ENCODE peak calls at places on chromosomes 12 and 14, in five cellular contexts. One of them, this sample, is unnamed.

GRCh38 chr12:102323799-102324198 is 126.2 kb upstream of the PMCH start:
- DNase-seq in NCI-H1092 treated with DMSO at 0.1 percent for 48 hours: no peak
- DNase-seq in GM12891: no peak
- DNase-seq in activated CD4-positive, alpha-beta T cell treated with anti-CD3 and anti-CD28 coated beads, Interleukin-2, amount 10 ng/mL, durations not matched to agents 24 days and 14 days: no peak
- DNase-seq in cardiac muscle cell: no peak
- DNase-seq in this sample: no peak

GRCh38 chr12:97396989-97397388 is 65.6 kb upstream of the RMST start:
- DNase-seq in NCI-H1092 treated with DMSO at 0.1 percent for 48 hours: no peak
- DNase-seq in GM12891: no peak
- DNase-seq in activated CD4-positive, alpha-beta T cell treated with anti-CD3 and anti-CD28 coated beads, Interleukin-2, amount 10 ng/mL, durations not matched to agents 24 days and 14 days: no peak
- DNase-seq in cardiac muscle cell: no peak
- DNase-seq in this sample: peak; percentile 8

GRCh38 chr12:97943359-97943758 is 480.8 kb downstream of the RMST start:
- DNase-seq in NCI-H1092 treated with DMSO at 0.1 percent for 48 hours: no peak
- DNase-seq in GM12891: no peak
- DNase-seq in activated CD4-positive, alpha-beta T cell treated with anti-CD3 and anti-CD28 coated beads, Interleukin-2, amount 10 ng/mL, durations not matched to agents 24 days and 14 days: no peak
- DNase-seq in cardiac muscle cell: no peak
- DNase-seq in this sample: no peak

GRCh38 chr14:106586098-106586704 is 1059.8 kb downstream of the TMEM121 start:
- DNase-seq in NCI-H1092 treated with DMSO at 0.1 percent for 48 hours: no peak
- DNase-seq in GM12891: peak; percentile 41
- DNase-seq in activated CD4-positive, alpha-beta T cell treated with anti-CD3 and anti-CD28 coated beads, Interleukin-2, amount 10 ng/mL, durations not matched to agents 24 days and 14 days: peak; percentile 90
- DNase-seq in cardiac muscle cell: no peak
- DNase-seq in this sample: peak; percentile 27

GRCh38 chr12:77925536-77926108 is 94.9 kb downstream of the NAV3 start:
- DNase-seq in NCI-H1092 treated with DMSO at 0.1 percent for 48 hours: peak; percentile 87
- DNase-seq in GM12891: peak; percentile 22
- DNase-seq in activated CD4-positive, alpha-beta T cell treated with anti-CD3 and anti-CD28 coated beads, Interleukin-2, amount 10 ng/mL, durations not matched to agents 24 days and 14 days: peak; percentile 69
- DNase-seq in cardiac muscle cell: peak; percentile 78
- DNase-seq in this sample: peak; percentile 90

GRCh38 chr12:57726151-57726883 is 12.2 kb downstream of the AGAP2 start:
- DNase-seq in NCI-H1092 treated with DMSO at 0.1 percent for 48 hours: peak; percentile 45
- DNase-seq in GM12891: peak; percentile 36
- DNase-seq in activated CD4-positive, alpha-beta T cell treated with anti-CD3 and anti-CD28 coated beads, Interleukin-2, amount 10 ng/mL, durations not matched to agents 24 days and 14 days: peak; percentile 71
- DNase-seq in cardiac muscle cell: peak; percentile 69
- DNase-seq in this sample: peak; percentile 100

GRCh38 chr14:24535737-24536136 is 27.7 kb upstream of the CMA1 start:
- DNase-seq in NCI-H1092 treated with DMSO at 0.1 percent for 48 hours: no peak
- DNase-seq in GM12891: no peak
- DNase-seq in activated CD4-positive, alpha-beta T cell treated with anti-CD3 and anti-CD28 coated beads, Interleukin-2, amount 10 ng/mL, durations not matched to agents 24 days and 14 days: no peak
- DNase-seq in cardiac muscle cell: no peak
- DNase-seq in this sample: no peak

GRCh38 chr14:36996133-36996856 is 176.1 kb downstream of the SLC25A21 start:
- DNase-seq in NCI-H1092 treated with DMSO at 0.1 percent for 48 hours: no peak
- DNase-seq in GM12891: no peak
- DNase-seq in activated CD4-positive, alpha-beta T cell treated with anti-CD3 and anti-CD28 coated beads, Interleukin-2, amount 10 ng/mL, durations not matched to agents 24 days and 14 days: no peak
- DNase-seq in cardiac muscle cell: no peak
- DNase-seq in this sample: no peak

GRCh38 chr12:124663771-124664366 is 96.5 kb upstream of the NCOR2 start:
- DNase-seq in NCI-H1092 treated with DMSO at 0.1 percent for 48 hours: no peak
- DNase-seq in GM12891: no peak
- DNase-seq in activated CD4-positive, alpha-beta T cell treated with anti-CD3 and anti-CD28 coated beads, Interleukin-2, amount 10 ng/mL, durations not matched to agents 24 days and 14 days: no peak
- DNase-seq in cardiac muscle cell: no peak
- DNase-seq in this sample: peak; percentile 47

GRCh38 chr14:63475761-63476160 is 67.4 kb downstream of the PPP2R5E start:
- DNase-seq in NCI-H1092 treated with DMSO at 0.1 percent for 48 hours: no peak
- DNase-seq in GM12891: no peak
- DNase-seq in activated CD4-positive, alpha-beta T cell treated with anti-CD3 and anti-CD28 coated beads, Interleukin-2, amount 10 ng/mL, durations not matched to agents 24 days and 14 days: no peak
- DNase-seq in cardiac muscle cell: no peak
- DNase-seq in this sample: no peak

GRCh38 chr12:117024961-117025480 is 74.2 kb downstream of the TESC start:
- DNase-seq in NCI-H1092 treated with DMSO at 0.1 percent for 48 hours: no peak
- DNase-seq in GM12891: no peak
- DNase-seq in activated CD4-positive, alpha-beta T cell treated with anti-CD3 and anti-CD28 coated beads, Interleukin-2, amount 10 ng/mL, durations not matched to agents 24 days and 14 days: no peak
- DNase-seq in cardiac muscle cell: no peak
- DNase-seq in this sample: no peak

GRCh38 chr14:49960453-49960852 is 67.6 kb downstream of the ARF6 start:
- DNase-seq in NCI-H1092 treated with DMSO at 0.1 percent for 48 hours: no peak
- DNase-seq in GM12891: no peak
- DNase-seq in activated CD4-positive, alpha-beta T cell treated with anti-CD3 and anti-CD28 coated beads, Interleukin-2, amount 10 ng/mL, durations not matched to agents 24 days and 14 days: no peak
- DNase-seq in cardiac muscle cell: no peak
- DNase-seq in this sample: no peak

GRCh38 chr12:32482226-32482625 is 82.9 kb downstream of the FGD4 start:
- DNase-seq in NCI-H1092 treated with DMSO at 0.1 percent for 48 hours: no peak
- DNase-seq in GM12891: no peak
- DNase-seq in activated CD4-positive, alpha-beta T cell treated with anti-CD3 and anti-CD28 coated beads, Interleukin-2, amount 10 ng/mL, durations not matched to agents 24 days and 14 days: no peak
- DNase-seq in cardiac muscle cell: no peak
- DNase-seq in this sample: no peak

GRCh38 chr12:9741726-9742125 is 8.8 kb upstream of the CLECL1 start:
- DNase-seq in NCI-H1092 treated with DMSO at 0.1 percent for 48 hours: no peak
- DNase-seq in GM12891: no peak
- DNase-seq in activated CD4-positive, alpha-beta T cell treated with anti-CD3 and anti-CD28 coated beads, Interleukin-2, amount 10 ng/mL, durations not matched to agents 24 days and 14 days: peak; percentile 94
- DNase-seq in cardiac muscle cell: no peak
- DNase-seq in this sample: no peak

GRCh38 chr12:57816855-57817151 is 1.7 kb downstream of the AVIL start:
- DNase-seq in NCI-H1092 treated with DMSO at 0.1 percent for 48 hours: no peak
- DNase-seq in GM12891: no peak
- DNase-seq in activated CD4-positive, alpha-beta T cell treated with anti-CD3 and anti-CD28 coated beads, Interleukin-2, amount 10 ng/mL, durations not matched to agents 24 days and 14 days: no peak
- DNase-seq in cardiac muscle cell: no peak
- DNase-seq in this sample: peak; percentile 63

GRCh38 chr14:68510201-68510600 is 282.7 kb downstream of the ZFP36L1 start:
- DNase-seq in NCI-H1092 treated with DMSO at 0.1 percent for 48 hours: no peak
- DNase-seq in GM12891: no peak
- DNase-seq in activated CD4-positive, alpha-beta T cell treated with anti-CD3 and anti-CD28 coated beads, Interleukin-2, amount 10 ng/mL, durations not matched to agents 24 days and 14 days: no peak
- DNase-seq in cardiac muscle cell: peak; percentile 74
- DNase-seq in this sample: no peak

GRCh38 chr12:21627924-21628323 is 23.3 kb upstream of the GYS2 start:
- DNase-seq in NCI-H1092 treated with DMSO at 0.1 percent for 48 hours: no peak
- DNase-seq in GM12891: no peak
- DNase-seq in activated CD4-positive, alpha-beta T cell treated with anti-CD3 and anti-CD28 coated beads, Interleukin-2, amount 10 ng/mL, durations not matched to agents 24 days and 14 days: no peak
- DNase-seq in cardiac muscle cell: peak; percentile 30
- DNase-seq in this sample: no peak

GRCh38 chr14:59507063-59507751 is 22.9 kb downstream of the JKAMP start:
- DNase-seq in NCI-H1092 treated with DMSO at 0.1 percent for 48 hours: peak; percentile 80
- DNase-seq in GM12891: peak; percentile 8
- DNase-seq in activated CD4-positive, alpha-beta T cell treated with anti-CD3 and anti-CD28 coated beads, Interleukin-2, amount 10 ng/mL, durations not matched to agents 24 days and 14 days: peak; percentile 87
- DNase-seq in cardiac muscle cell: peak; percentile 72
- DNase-seq in this sample: peak; percentile 55

GRCh38 chr12:98909749-98910148 is 264.7 kb downstream of the APAF1 start:
- DNase-seq in NCI-H1092 treated with DMSO at 0.1 percent for 48 hours: no peak
- DNase-seq in GM12891: no peak
- DNase-seq in activated CD4-positive, alpha-beta T cell treated with anti-CD3 and anti-CD28 coated beads, Interleukin-2, amount 10 ng/mL, durations not matched to agents 24 days and 14 days: no peak
- DNase-seq in cardiac muscle cell: no peak
- DNase-seq in this sample: no peak

GRCh38 chr14:100786131-100786530 is 39.8 kb upstream of the MEG3 start:
- DNase-seq in NCI-H1092 treated with DMSO at 0.1 percent for 48 hours: no peak
- DNase-seq in GM12891: no peak
- DNase-seq in activated CD4-positive, alpha-beta T cell treated with anti-CD3 and anti-CD28 coated beads, Interleukin-2, amount 10 ng/mL, durations not matched to agents 24 days and 14 days: no peak
- DNase-seq in cardiac muscle cell: no peak
- DNase-seq in this sample: peak; percentile 82

GRCh38 chr14:72745546-72745945 is 148.4 kb downstream of the DPF3 start:
- DNase-seq in NCI-H1092 treated with DMSO at 0.1 percent for 48 hours: no peak
- DNase-seq in GM12891: no peak
- DNase-seq in activated CD4-positive, alpha-beta T cell treated with anti-CD3 and anti-CD28 coated beads, Interleukin-2, amount 10 ng/mL, durations not matched to agents 24 days and 14 days: peak; percentile 19
- DNase-seq in cardiac muscle cell: no peak
- DNase-seq in this sample: no peak

GRCh38 chr14:55514819-55515470 is 65.1 kb upstream of the KTN1 start:
- DNase-seq in NCI-H1092 treated with DMSO at 0.1 percent for 48 hours: no peak
- DNase-seq in GM12891: no peak
- DNase-seq in activated CD4-positive, alpha-beta T cell treated with anti-CD3 and anti-CD28 coated beads, Interleukin-2, amount 10 ng/mL, durations not matched to agents 24 days and 14 days: no peak
- DNase-seq in cardiac muscle cell: no peak
- DNase-seq in this sample: no peak